ENCODE peak calls at places on chromosomes 2 and 18, in ten cellular contexts. One of them, this sample, is unnamed.

GRCh38 chr2:239263937-239264837 is 136.6 kb downstream of the HDAC4 start:
- DNase-seq in esophagus muscularis mucosa: no peak
- DNase-seq in upper lobe of left lung: no peak
- DNase-seq in A549: no peak
- DNase-seq in ovary: peak; percentile 43
- DNase-seq in K562: no peak
- DNase-seq in transverse colon: peak; percentile 11
- DNase-seq in stomach: peak; percentile 24
- DNase-seq in SK-N-SH: no peak
- DNase-seq in tibial nerve: no peak
- DNase-seq in this sample: peak; percentile 71

GRCh38 chr2:119240311-119241204 is 16.9 kb downstream of the STEAP3 start:
- DNase-seq in ovary: no peak
- DNase-seq in esophagus muscularis mucosa: no peak
- DNase-seq in transverse colon: peak; percentile 60
- DNase-seq in upper lobe of left lung: peak; percentile 79
- DNase-seq in A549: peak; percentile 29
- DNase-seq in SK-N-SH: peak; percentile 65
- DNase-seq in K562: peak; percentile 41
- DNase-seq in stomach: peak; percentile 80
- DNase-seq in tibial nerve: no peak
- DNase-seq in this sample: no peak

GRCh38 chr2:128282246-128282975 is 36.3 kb downstream of the HS6ST1 start:
- DNase-seq in esophagus muscularis mucosa: no peak
- DNase-seq in K562: no peak
- DNase-seq in stomach: no peak
- DNase-seq in SK-N-SH: peak; percentile 82
- DNase-seq in ovary: peak; percentile 46
- DNase-seq in tibial nerve: no peak
- DNase-seq in upper lobe of left lung: no peak
- DNase-seq in transverse colon: no peak
- DNase-seq in A549: no peak
- DNase-seq in this sample: peak; percentile 67

GRCh38 chr18:56233595-56233994 is 404.8 kb downstream of the TXNL1 start:
- DNase-seq in tibial nerve: peak; percentile 19
- DNase-seq in upper lobe of left lung: no peak
- DNase-seq in SK-N-SH: no peak
- DNase-seq in stomach: no peak
- DNase-seq in transverse colon: no peak
- DNase-seq in K562: no peak
- DNase-seq in ovary: no peak
- DNase-seq in A549: no peak
- DNase-seq in esophagus muscularis mucosa: no peak
- DNase-seq in this sample: peak; percentile 66

GRCh38 chr2:97726311-97727064 is 13.1 kb downstream of the ZAP70 start:
- DNase-seq in K562: no peak
- DNase-seq in ovary: no peak
- DNase-seq in tibial nerve: no peak
- DNase-seq in esophagus muscularis mucosa: no peak
- DNase-seq in SK-N-SH: no peak
- DNase-seq in upper lobe of left lung: no peak
- DNase-seq in A549: no peak
- DNase-seq in stomach: no peak
- DNase-seq in transverse colon: no peak
- DNase-seq in this sample: no peak

GRCh38 chr2:127076924-127077323 is 30.0 kb downstream of the BIN1 start:
- DNase-seq in K562: no peak
- DNase-seq in SK-N-SH: no peak
- DNase-seq in transverse colon: no peak
- DNase-seq in esophagus muscularis mucosa: no peak
- DNase-seq in A549: no peak
- DNase-seq in stomach: no peak
- DNase-seq in upper lobe of left lung: no peak
- DNase-seq in tibial nerve: no peak
- DNase-seq in ovary: no peak
- DNase-seq in this sample: no peak

GRCh38 chr18:12416108-12416729 is 8.5 kb downstream of the PRELID3A start:
- DNase-seq in transverse colon: no peak
- DNase-seq in upper lobe of left lung: no peak
- DNase-seq in K562: no peak
- DNase-seq in SK-N-SH: no peak
- DNase-seq in A549: no peak
- DNase-seq in esophagus muscularis mucosa: no peak
- DNase-seq in ovary: no peak
- DNase-seq in tibial nerve: no peak
- DNase-seq in stomach: no peak
- DNase-seq in this sample: no peak

GRCh38 chr2:158837645-158838044 is 42.5 kb downstream of the DAPL1 start:
- DNase-seq in upper lobe of left lung: no peak
- DNase-seq in SK-N-SH: no peak
- DNase-seq in transverse colon: no peak
- DNase-seq in A549: no peak
- DNase-seq in tibial nerve: no peak
- DNase-seq in K562: no peak
- DNase-seq in stomach: no peak
- DNase-seq in esophagus muscularis mucosa: no peak
- DNase-seq in ovary: no peak
- DNase-seq in this sample: no peak

GRCh38 chr2:11411768-11412448 is 54.1 kb downstream of the E2F6 start:
- DNase-seq in K562: peak; percentile 66
- DNase-seq in ovary: no peak
- DNase-seq in tibial nerve: peak; percentile 62
- DNase-seq in esophagus muscularis mucosa: no peak
- DNase-seq in SK-N-SH: peak; percentile 85
- DNase-seq in transverse colon: peak; percentile 66
- DNase-seq in stomach: peak; percentile 57
- DNase-seq in A549: no peak
- DNase-seq in upper lobe of left lung: peak; percentile 44
- DNase-seq in this sample: peak; percentile 72

GRCh38 chr2:172354347-172354746 is 73.0 kb upstream of the ITGA6 start:
- DNase-seq in SK-N-SH: no peak
- DNase-seq in A549: no peak
- DNase-seq in stomach: no peak
- DNase-seq in tibial nerve: no peak
- DNase-seq in upper lobe of left lung: no peak
- DNase-seq in K562: no peak
- DNase-seq in ovary: no peak
- DNase-seq in esophagus muscularis mucosa: no peak
- DNase-seq in transverse colon: no peak
- DNase-seq in this sample: no peak

GRCh38 chr2:179939282-179939681 is 67.8 kb downstream of the CWC22 start:
- DNase-seq in tibial nerve: no peak
- DNase-seq in A549: no peak
- DNase-seq in stomach: no peak
- DNase-seq in ovary: no peak
- DNase-seq in transverse colon: no peak
- DNase-seq in SK-N-SH: no peak
- DNase-seq in upper lobe of left lung: no peak
- DNase-seq in esophagus muscularis mucosa: no peak
- DNase-seq in K562: peak; percentile 18
- DNase-seq in this sample: no peak

GRCh38 chr2:207505728-207506127 is 24.0 kb upstream of the CREB1 start:
- DNase-seq in stomach: no peak
- DNase-seq in A549: peak; percentile 49
- DNase-seq in SK-N-SH: no peak
- DNase-seq in K562: no peak
- DNase-seq in esophagus muscularis mucosa: peak; percentile 62
- DNase-seq in ovary: no peak
- DNase-seq in upper lobe of left lung: no peak
- DNase-seq in tibial nerve: no peak
- DNase-seq in transverse colon: no peak
- DNase-seq in this sample: no peak

GRCh38 chr2:65101071-65101470 is 28.8 kb downstream of the RAB1A start:
- DNase-seq in A549: no peak
- DNase-seq in esophagus muscularis mucosa: no peak
- DNase-seq in ovary: no peak
- DNase-seq in stomach: no peak
- DNase-seq in upper lobe of left lung: no peak
- DNase-seq in transverse colon: no peak
- DNase-seq in K562: no peak
- DNase-seq in tibial nerve: no peak
- DNase-seq in SK-N-SH: no peak
- DNase-seq in this sample: no peak

GRCh38 chr2:65098741-65099140 is 31.2 kb downstream of the RAB1A start:
- DNase-seq in A549: no peak
- DNase-seq in tibial nerve: no peak
- DNase-seq in stomach: no peak
- DNase-seq in SK-N-SH: no peak
- DNase-seq in esophagus muscularis mucosa: no peak
- DNase-seq in transverse colon: no peak
- DNase-seq in ovary: no peak
- DNase-seq in K562: no peak
- DNase-seq in upper lobe of left lung: no peak
- DNase-seq in this sample: no peak

GRCh38 chr2:65093211-65093610 is 36.7 kb downstream of the RAB1A start:
- DNase-seq in ovary: no peak
- DNase-seq in K562: no peak
- DNase-seq in stomach: no peak
- DNase-seq in upper lobe of left lung: no peak
- DNase-seq in esophagus muscularis mucosa: no peak
- DNase-seq in SK-N-SH: no peak
- DNase-seq in transverse colon: no peak
- DNase-seq in A549: no peak
- DNase-seq in tibial nerve: no peak
- DNase-seq in this sample: no peak

GRCh38 chr2:65097844-65098243 is 32.1 kb downstream of the RAB1A start:
- DNase-seq in stomach: no peak
- DNase-seq in SK-N-SH: no peak
- DNase-seq in ovary: no peak
- DNase-seq in tibial nerve: no peak
- DNase-seq in A549: no peak
- DNase-seq in esophagus muscularis mucosa: no peak
- DNase-seq in transverse colon: no peak
- DNase-seq in upper lobe of left lung: no peak
- DNase-seq in K562: no peak
- DNase-seq in this sample: no peak

GRCh38 chr2:65096948-65097347 is 33.0 kb downstream of the RAB1A start:
- DNase-seq in ovary: no peak
- DNase-seq in upper lobe of left lung: no peak
- DNase-seq in A549: no peak
- DNase-seq in tibial nerve: no peak
- DNase-seq in transverse colon: no peak
- DNase-seq in stomach: no peak
- DNase-seq in esophagus muscularis mucosa: no peak
- DNase-seq in SK-N-SH: no peak
- DNase-seq in K562: no peak
- DNase-seq in this sample: no peak
- TF ChIP-seq EP300 in ovary: no peak
- TF ChIP-seq EP300 in upper lobe of left lung: no peak
- TF ChIP-seq EP300 in A549: no peak
- TF ChIP-seq EP300 in tibial nerve: no peak
- TF ChIP-seq EP300 in transverse colon: no peak
- TF ChIP-seq EP300 in stomach: no peak
- TF ChIP-seq EP300 in esophagus muscularis mucosa: no peak
- TF ChIP-seq EP300 in SK-N-SH: no peak
- TF ChIP-seq EP300 in K562: no peak
- TF ChIP-seq EP300 in this sample: no peak

DNA sequence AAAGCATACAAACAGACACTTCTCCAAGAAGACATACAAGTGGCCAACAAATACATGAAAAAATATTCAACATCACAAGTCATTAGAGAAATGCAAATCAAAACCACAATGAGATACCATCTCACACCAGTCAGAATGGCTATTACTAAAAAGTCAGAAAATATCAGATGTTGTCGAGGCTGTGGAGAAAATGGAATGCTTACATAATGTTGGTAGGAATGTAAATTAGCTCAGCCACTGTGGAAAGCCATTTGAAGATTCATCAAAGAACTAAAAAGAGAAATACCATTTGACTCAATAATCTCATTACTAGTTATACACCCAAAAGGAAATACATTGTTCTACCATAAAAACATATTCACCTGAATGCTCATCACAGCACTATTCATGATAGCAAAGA is 825.6 kb downstream of the SUCLG1 start:
- DNase-seq in esophagus muscularis mucosa: no peak
- DNase-seq in A549: no peak
- DNase-seq in transverse colon: no peak
- DNase-seq in tibial nerve: no peak
- DNase-seq in ovary: no peak
- DNase-seq in K562: no peak
- DNase-seq in stomach: no peak
- DNase-seq in SK-N-SH: no peak
- DNase-seq in upper lobe of left lung: no peak
- DNase-seq in this sample: no peak
- TF ChIP-seq EP300 in esophagus muscularis mucosa: no peak
- TF ChIP-seq EP300 in A549: no peak
- TF ChIP-seq EP300 in transverse colon: no peak
- TF ChIP-seq EP300 in tibial nerve: no peak
- TF ChIP-seq EP300 in ovary: no peak
- TF ChIP-seq EP300 in K562: no peak
- TF ChIP-seq EP300 in stomach: no peak
- TF ChIP-seq EP300 in SK-N-SH: no peak
- TF ChIP-seq EP300 in upper lobe of left lung: no peak
- TF ChIP-seq EP300 in this sample: no peak

DNA sequence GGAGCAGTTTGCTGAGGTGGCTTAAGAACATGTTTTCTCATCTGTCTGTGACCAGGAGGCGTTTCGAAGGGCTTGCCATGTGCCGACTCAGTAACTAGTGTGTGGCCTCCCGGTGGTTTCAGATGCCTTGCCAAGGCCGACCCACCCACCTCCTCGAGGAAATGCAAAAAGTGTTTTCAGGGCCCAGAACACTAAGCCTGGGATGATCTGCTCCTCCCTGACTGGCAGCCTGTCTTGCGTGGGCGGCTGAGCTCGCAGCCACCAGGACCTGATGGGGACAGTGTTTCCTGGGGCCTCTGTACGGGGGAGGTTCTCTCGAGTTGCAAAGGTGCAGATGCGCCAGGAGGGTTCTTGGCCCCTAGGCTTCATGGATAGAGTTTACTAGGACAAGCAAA is 85.2 kb downstream of the GLI2 start:
- DNase-seq in esophagus muscularis mucosa: no peak
- DNase-seq in tibial nerve: no peak
- DNase-seq in stomach: no peak
- DNase-seq in upper lobe of left lung: no peak
- DNase-seq in SK-N-SH: no peak
- DNase-seq in K562: peak; percentile 15
- DNase-seq in A549: no peak
- DNase-seq in ovary: peak; percentile 71
- DNase-seq in transverse colon: no peak
- DNase-seq in this sample: no peak
- TF ChIP-seq EP300 in esophagus muscularis mucosa: no peak
- TF ChIP-seq EP300 in tibial nerve: no peak
- TF ChIP-seq EP300 in stomach: no peak
- TF ChIP-seq EP300 in upper lobe of left lung: no peak
- TF ChIP-seq EP300 in SK-N-SH: no peak
- TF ChIP-seq EP300 in K562: no peak
- TF ChIP-seq EP300 in A549: no peak
- TF ChIP-seq EP300 in ovary: no peak
- TF ChIP-seq EP300 in transverse colon: no peak
- TF ChIP-seq EP300 in this sample: no peak

DNA sequence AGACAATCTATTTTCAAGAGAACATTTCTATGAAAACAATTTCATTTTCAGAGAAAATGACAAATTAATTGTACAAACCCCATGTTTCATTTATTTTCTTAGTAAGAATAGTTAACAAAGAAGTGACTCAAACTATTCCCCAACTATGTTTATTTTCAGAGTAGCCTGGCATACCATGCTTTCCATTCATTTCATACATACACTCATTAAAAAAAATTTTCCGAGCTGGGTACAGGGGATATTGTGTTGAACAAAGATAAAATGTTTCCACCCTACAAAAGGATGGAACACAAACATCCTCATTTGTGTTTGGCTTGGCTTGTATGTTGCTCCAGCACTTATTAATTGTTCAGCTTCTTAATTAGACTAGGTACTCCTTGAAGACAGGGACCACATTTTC is 331.4 kb downstream of the EXOC6B start:
- DNase-seq in stomach: no peak
- DNase-seq in tibial nerve: no peak
- DNase-seq in ovary: no peak
- DNase-seq in esophagus muscularis mucosa: no peak
- DNase-seq in transverse colon: no peak
- DNase-seq in SK-N-SH: no peak
- DNase-seq in A549: no peak
- DNase-seq in upper lobe of left lung: no peak
- DNase-seq in K562: no peak
- DNase-seq in this sample: no peak
- TF ChIP-seq EP300 in stomach: no peak
- TF ChIP-seq EP300 in tibial nerve: no peak
- TF ChIP-seq EP300 in ovary: no peak
- TF ChIP-seq EP300 in esophagus muscularis mucosa: no peak
- TF ChIP-seq EP300 in transverse colon: no peak
- TF ChIP-seq EP300 in SK-N-SH: no peak
- TF ChIP-seq EP300 in A549: no peak
- TF ChIP-seq EP300 in upper lobe of left lung: no peak
- TF ChIP-seq EP300 in K562: no peak
- TF ChIP-seq EP300 in this sample: no peak